ENCODE peak calls at places on chromosomes 13 and 19, in ten cellular contexts. H, T, I, C, Q, U, K, D, E and A are unnamed samples.

GRCh38 chr13:84607614-84608013 is 725.3 kb upstream of the SLITRK1 start:
- DNase-seq in T (no peak), H (peak), Q (peak), U (no peak), K (no peak), D (peak), C (no peak), E (no peak), I (peak), A (no peak)

GRCh38 chr13:93248627-93249047 is 22.0 kb downstream of the GPC6 start:
- DNase-seq in E (no peak), K (no peak), T (no peak), Q (no peak), I (peak), D (no peak), U (no peak), H (no peak), C (peak), A (no peak)

GRCh38 chr13:105627270-105627669 is 908.2 kb downstream of the EFNB2 start:
- DNase-seq in E (no peak), C (no peak), H (no peak), T (no peak), K (no peak), D (no peak), U (no peak), I (peak), Q (no peak), A (no peak)

GRCh38 chr19:34667349-34668076 is 9.4 kb downstream of the SCGB2B2 start:
- DNase-seq in T (no peak), C (peak), K (no peak), H (peak), E (no peak), U (no peak), D (no peak), Q (peak), I (peak), A (no peak)

GRCh38 chr19:1365306-1365963 is 18.3 kb upstream of the NDUFS7 start:
- DNase-seq in C (no peak), Q (no peak), K (no peak), D (no peak), U (no peak), H (no peak), T (no peak), I (peak), E (no peak), A (no peak)

GRCh38 chr19:43028866-43029265 is 2.6 kb upstream of the PSG11 start:
- DNase-seq in E (no peak), D (no peak), U (no peak), C (no peak), H (no peak), T (no peak), I (no peak), K (no peak), Q (no peak), A (no peak)

GRCh38 chr13:42333613-42334328 is 61.8 kb downstream of the AKAP11 start:
- DNase-seq in K (no peak), E (peak), C (no peak), T (no peak), D (no peak), U (no peak), Q (no peak), I (peak), H (peak), A (no peak)

GRCh38 chr13:37701972-37702371 is 103.4 kb upstream of the POSTN start:
- DNase-seq in Q (no peak), U (no peak), I (peak), D (peak), T (no peak), E (no peak), K (no peak), H (peak), C (no peak), A (no peak)

GRCh38 chr13:33284916-33285315 is 639 bp downstream of the STARD13 start:
- DNase-seq in C (no peak), E (peak), I (no peak), H (peak), U (peak), K (no peak), D (no peak), T (no peak), Q (no peak), A (no peak)

GRCh38 chr19:41937976-41938375 is 9.7 kb upstream of the ERFL start:
- DNase-seq in C (no peak), K (no peak), I (peak), E (no peak), Q (no peak), H (no peak), D (no peak), U (no peak), T (no peak), A (no peak)

GRCh38 chr13:26518433-26519084 is 38.9 kb upstream of the WASF3 start:
- DNase-seq in U (no peak), D (no peak), Q (no peak), T (no peak), K (no peak), C (no peak), I (no peak), E (no peak), H (no peak), A (no peak)

GRCh38 chr19:19385900-19386339 is 19.6 kb upstream of the GATAD2A start:
- DNase-seq in T (no peak), I (no peak), U (peak), D (peak), C (no peak), H (no peak), K (no peak), Q (peak), E (no peak), A (peak)

GRCh38 chr13:77503398-77503797 is 32.1 kb upstream of the SCEL start:
- DNase-seq in T (no peak), E (no peak), I (no peak), H (no peak), K (no peak), C (no peak), D (no peak), Q (no peak), U (no peak), A (no peak)

GRCh38 chr19:4067396-4068057 is 828 bp upstream of the ZBTB7A start:
- DNase-seq in Q (no peak), I (no peak), K (peak), D (peak), C (peak), E (peak), T (peak), H (no peak), U (no peak), A (peak)

GRCh38 chr19:5149508-5149907 is 180.6 kb downstream of the KDM4B start:
- DNase-seq in T (no peak), K (no peak), I (peak), D (no peak), U (no peak), H (no peak), Q (no peak), C (peak), E (no peak), A (peak)

GRCh38 chr13:51721485-51721884 is 82.5 kb downstream of the DHRS12 start:
- DNase-seq in T (no peak), I (no peak), C (peak), Q (no peak), E (peak), K (peak), U (no peak), D (peak), H (no peak), A (no peak)

GRCh38 chr19:16825312-16826168 is 3.7 kb upstream of the SIN3B start:
- DNase-seq in K (peak), Q (peak), E (no peak), C (peak), H (peak), T (peak), U (no peak), I (peak), D (peak), A (no peak)

GRCh38 chr19:8487137-8487851 is 15.1 kb downstream of the PRAM1 start:
- DNase-seq in H (no peak), U (no peak), I (no peak), T (no peak), Q (no peak), K (no peak), E (no peak), D (peak), C (no peak), A (no peak)

GRCh38 chr19:7965921-7966665 is 22.6 kb upstream of the TIMM44 start:
- DNase-seq in U (no peak), I (peak), T (no peak), H (no peak), D (no peak), Q (no peak), C (no peak), E (no peak), K (no peak), A (no peak)

GRCh38 chr19:18789883-18790565 is 1.1 kb downstream of the COMP start:
- DNase-seq in C (peak), U (no peak), Q (no peak), H (peak), E (peak), D (no peak), I (peak), K (no peak), T (no peak), A (peak)

GRCh38 chr19:8030906-8031305 is 21.7 kb upstream of the CCL25 start:
- DNase-seq in K (no peak), U (no peak), E (no peak), H (no peak), I (peak), T (no peak), D (no peak), C (no peak), Q (no peak), A (no peak)

GRCh38 chr19:7873304-7874079 is 698 bp downstream of the PRR36 start:
- DNase-seq in E (no peak), D (no peak), K (no peak), H (no peak), C (no peak), U (no peak), I (peak), Q (no peak), T (no peak), A (no peak)

GRCh38 chr19:35357867-35358573 is at the start of gene FFAR3:
- DNase-seq in D (peak), I (no peak), Q (peak), T (no peak), C (peak), K (no peak), E (no peak), U (no peak), H (peak), A (no peak)

GRCh38 chr13:32415019-32415418 is 12.9 kb downstream of the N4BP2L1 start:
- DNase-seq in K (no peak), H (peak), E (no peak), D (no peak), Q (no peak), C (peak), T (peak), I (no peak), U (no peak), A (no peak)

GRCh38 chr19:277131-277530 is 14.1 kb downstream of the PLPP2 start:
- DNase-seq in E (no peak), H (no peak), Q (no peak), C (no peak), D (no peak), U (no peak), K (no peak), I (peak), T (no peak), A (no peak)

GRCh38 chr19:2207991-2208860 is 27.9 kb downstream of the PLEKHJ1 start:
- DNase-seq in C (peak), K (peak), H (peak), D (peak), I (peak), T (peak), Q (peak), U (no peak), E (peak), A (no peak)

GRCh38 chr13:110443633-110444225 is 117.8 kb downstream of the RAB20 start:
- DNase-seq in C (no peak), E (no peak), Q (no peak), D (no peak), U (no peak), K (no peak), I (no peak), T (no peak), H (peak), A (no peak)

DNA sequence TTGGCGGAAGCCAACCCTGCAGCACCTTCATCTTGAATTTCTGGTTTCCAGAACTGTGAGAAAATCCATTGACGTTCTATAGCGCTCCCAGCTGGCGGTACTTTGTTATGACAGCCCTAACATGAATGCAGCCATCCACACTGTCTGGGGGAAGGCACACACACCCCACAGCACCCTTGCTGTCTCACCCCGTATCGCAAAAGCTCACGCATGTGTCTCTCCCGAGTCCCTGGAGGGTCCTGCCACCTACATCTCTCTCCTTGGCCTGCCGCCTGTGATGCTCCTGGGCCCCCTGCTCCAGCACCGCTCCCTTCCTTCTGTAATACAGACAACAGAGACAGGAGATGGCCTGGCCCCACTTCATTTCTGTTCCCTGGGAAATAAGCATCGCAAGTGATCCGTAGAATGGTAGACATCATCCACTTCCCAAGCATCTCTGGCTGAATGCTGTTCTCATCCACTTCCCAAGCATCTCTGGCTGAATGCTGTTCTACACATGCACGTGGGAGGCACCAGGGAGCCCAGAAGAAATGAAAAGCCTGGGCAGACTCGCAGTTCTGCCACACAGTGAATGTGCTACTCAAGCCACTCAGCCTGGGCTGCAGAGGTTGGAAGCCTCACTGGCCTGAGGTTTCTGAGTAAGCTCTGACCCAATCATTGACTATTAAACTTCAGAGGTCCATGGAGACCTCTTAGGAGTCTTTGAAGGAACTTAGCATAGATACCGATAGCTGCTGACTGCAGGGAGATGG is 29.6 kb downstream of the EPN1 start:
- DNase-seq in T (no peak), C (no peak), K (no peak), E (no peak), U (no peak), Q (no peak), I (peak), H (peak), D (no peak), A (no peak)
- TF ChIP-seq CTCF in T (no peak), C (peak), K (no peak), E (no peak), U (no peak), Q (no peak), I (no peak), H (no peak), D (peak), A (no peak)

GRCh38 chr19:30693179-30693578 is 321.0 kb downstream of the ZNF536 start:
- DNase-seq in E (no peak), U (no peak), Q (no peak), T (no peak), D (no peak), K (no peak), I (no peak), C (no peak), H (no peak), A (no peak)

GRCh38 chr19:30696514-30696913 is 324.3 kb downstream of the ZNF536 start:
- DNase-seq in E (no peak), K (no peak), Q (no peak), D (no peak), I (no peak), T (no peak), H (no peak), C (peak), U (no peak), A (no peak)

GRCh38 chr19:30694156-30694555 is 322.0 kb downstream of the ZNF536 start:
- DNase-seq in H (no peak), I (no peak), C (no peak), K (no peak), Q (no peak), E (no peak), U (no peak), D (no peak), T (no peak), A (no peak)

GRCh38 chr19:30692517-30692870 is 320.3 kb downstream of the ZNF536 start:
- DNase-seq in E (no peak), K (no peak), T (no peak), I (no peak), U (no peak), C (peak), D (no peak), H (no peak), Q (no peak), A (no peak)

GRCh38 chr19:30695171-30695875 is 323.1 kb downstream of the ZNF536 start:
- DNase-seq in C (no peak), Q (no peak), H (no peak), K (no peak), U (no peak), T (no peak), I (no peak), E (no peak), D (no peak), A (no peak)
- TF ChIP-seq CTCF in C (no peak), Q (no peak), H (no peak), K (peak), U (no peak), T (no peak), I (no peak), E (no peak), D (peak), A (no peak)

DNA sequence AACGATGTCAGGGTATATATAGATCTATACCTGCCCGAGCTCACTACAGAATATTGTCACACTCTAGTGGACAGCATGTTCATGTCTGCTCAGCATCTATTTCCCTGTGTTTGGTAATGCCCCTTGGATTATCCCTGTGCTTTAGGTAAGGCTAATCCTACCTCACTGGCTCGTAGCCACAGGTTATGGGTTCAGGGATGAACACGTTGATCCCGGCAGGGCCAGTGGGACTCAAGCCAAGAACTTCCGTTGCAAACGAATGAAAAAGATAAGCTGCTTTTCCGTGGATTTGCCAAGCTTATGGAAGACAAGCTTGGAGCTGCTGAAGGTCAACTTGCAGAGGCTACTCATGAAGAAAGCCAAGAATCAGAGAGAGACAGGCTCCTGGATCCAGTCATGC is 400.0 kb upstream of the TSHZ3 start:
- DNase-seq in Q (peak), I (no peak), U (no peak), T (no peak), C (no peak), H (no peak), K (no peak), E (no peak), D (no peak), A (no peak)
- TF ChIP-seq CTCF in Q (no peak), I (no peak), U (no peak), T (no peak), C (no peak), H (no peak), K (no peak), E (no peak), D (no peak), A (no peak)

GRCh38 chr13:66543780-66544179 is 686.4 kb downstream of the PCDH9 start:
- DNase-seq in E (no peak), Q (no peak), U (no peak), D (no peak), C (no peak), H (no peak), T (no peak), I (no peak), K (no peak), A (no peak)
- TF ChIP-seq CTCF in E (peak), Q (no peak), U (no peak), D (no peak), C (no peak), H (no peak), T (no peak), I (peak), K (no peak), A (no peak)

DNA sequence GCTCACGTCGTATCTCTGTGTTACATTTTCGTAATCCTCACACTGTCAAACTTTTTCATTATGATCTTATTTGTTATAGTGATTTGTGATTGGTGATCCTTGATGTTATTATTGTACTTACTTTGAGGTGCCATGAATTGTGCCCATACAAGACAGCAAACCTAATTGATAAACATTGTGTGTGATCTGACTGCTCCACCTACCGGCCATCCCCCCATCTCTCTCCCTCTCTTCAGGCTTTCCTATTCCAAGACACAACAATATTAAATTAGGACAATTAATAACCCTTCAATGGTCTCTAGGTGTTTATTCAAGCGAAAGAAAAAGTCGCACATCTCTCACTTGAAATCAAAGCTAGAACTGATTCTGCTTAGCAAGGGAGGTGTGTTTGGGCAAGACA is 349.3 kb downstream of the RBM26 start:
- DNase-seq in K (no peak), H (no peak), U (no peak), D (no peak), I (no peak), C (no peak), T (no peak), E (no peak), Q (no peak), A (no peak)
- TF ChIP-seq CTCF in K (no peak), H (no peak), U (no peak), D (no peak), I (no peak), C (no peak), T (no peak), E (no peak), Q (no peak), A (no peak)

DNA sequence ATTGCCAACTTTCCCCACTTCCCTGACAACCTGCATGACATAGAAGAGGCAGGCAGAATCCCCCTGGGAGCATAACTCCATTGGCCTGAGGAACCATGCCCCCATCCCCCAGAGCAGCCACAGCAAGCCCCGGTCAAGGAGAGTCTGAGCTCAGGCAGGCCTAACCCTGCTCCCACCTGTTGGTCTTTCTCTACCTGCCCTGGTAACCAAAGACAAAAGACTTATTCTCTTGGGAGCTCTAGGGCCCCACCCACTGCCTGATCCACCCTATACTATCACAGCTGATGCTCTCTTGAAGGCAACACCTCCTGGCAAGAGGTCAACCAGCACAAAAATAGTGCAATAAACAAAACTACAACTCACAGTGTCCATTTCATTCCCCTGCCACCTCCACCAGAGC is 59.3 kb downstream of the TNFSF13B start:
- DNase-seq in U (no peak), H (no peak), K (no peak), E (no peak), Q (no peak), C (no peak), I (no peak), D (no peak), T (peak), A (no peak)
- TF ChIP-seq CTCF in U (no peak), H (no peak), K (no peak), E (no peak), Q (no peak), C (no peak), I (no peak), D (no peak), T (no peak), A (no peak)

GRCh38 chr13:48858523-48858922 is 117.2 kb upstream of the FNDC3A start:
- DNase-seq in Q (peak), H (no peak), D (no peak), K (no peak), C (no peak), T (no peak), I (no peak), E (no peak), U (no peak), A (no peak)
- TF ChIP-seq CTCF in Q (no peak), H (no peak), D (no peak), K (no peak), C (no peak), T (no peak), I (no peak), E (no peak), U (no peak), A (no peak)

GRCh38 chr13:80547885-80548284 is 207.0 kb upstream of the SPRY2 start:
- DNase-seq in D (peak), K (no peak), Q (no peak), I (no peak), U (no peak), H (peak), C (no peak), T (no peak), E (no peak), A (no peak)
- TF ChIP-seq CTCF in D (no peak), K (no peak), Q (no peak), I (no peak), U (no peak), H (no peak), C (no peak), T (no peak), E (no peak), A (no peak)

GRCh38 chr13:23667750-23668149 is 97.5 kb downstream of the TNFRSF19 start:
- DNase-seq in H (no peak), K (no peak), C (no peak), U (no peak), T (no peak), I (no peak), D (no peak), E (no peak), Q (no peak), A (no peak)
- TF ChIP-seq CTCF in H (no peak), K (no peak), C (no peak), U (no peak), T (no peak), I (no peak), D (no peak), E (no peak), Q (no peak), A (peak)